ENCODE peak calls at places on chromosomes 3 and 15, in four cellular contexts. One of them, this sample, is unnamed.

GRCh38 chr3:149630806-149631205 is 27.0 kb downstream of the WWTR1 start:
- DNase-seq in body of pancreas: no peak
- DNase-seq in cardiac septum: no peak
- DNase-seq in ureter: no peak
- DNase-seq in this sample: no peak

GRCh38 chr15:95448531-95449210 is 881.8 kb upstream of the NR2F2 start:
- DNase-seq in cardiac septum: no peak
- DNase-seq in body of pancreas: no peak
- DNase-seq in ureter: no peak
- DNase-seq in this sample: no peak

GRCh38 chr15:100202309-100202943 is 139.3 kb downstream of the ADAMTS17 start:
- DNase-seq in cardiac septum: no peak
- DNase-seq in ureter: no peak
- DNase-seq in body of pancreas: peak; percentile 75
- DNase-seq in this sample: no peak

GRCh38 chr15:42157981-42158765 is 1.7 kb upstream of the PLA2G4F start:
- DNase-seq in cardiac septum: peak; percentile 59
- DNase-seq in ureter: no peak
- DNase-seq in body of pancreas: no peak
- DNase-seq in this sample: no peak

GRCh38 chr3:50263443-50264388 is 5.2 kb upstream of the SEMA3B start:
- DNase-seq in ureter: no peak
- DNase-seq in cardiac septum: no peak
- DNase-seq in body of pancreas: no peak
- DNase-seq in this sample: no peak

GRCh38 chr3:46096781-46097180 is 69.5 kb upstream of the XCR1 start:
- DNase-seq in body of pancreas: no peak
- DNase-seq in ureter: no peak
- DNase-seq in cardiac septum: no peak
- DNase-seq in this sample: no peak

GRCh38 chr3:129893616-129894070 is at the start of gene TMCC1:
- DNase-seq in cardiac septum: peak; percentile 94
- DNase-seq in ureter: peak; percentile 86
- DNase-seq in body of pancreas: peak; percentile 95
- DNase-seq in this sample: peak; percentile 92

GRCh38 chr3:142209655-142210054 is 15.7 kb downstream of the GK5 start:
- DNase-seq in ureter: no peak
- DNase-seq in body of pancreas: peak; percentile 12
- DNase-seq in cardiac septum: no peak
- DNase-seq in this sample: no peak

GRCh38 chr3:113136071-113136470 is 75.3 kb upstream of the BOC start:
- DNase-seq in body of pancreas: no peak
- DNase-seq in ureter: no peak
- DNase-seq in cardiac septum: no peak
- DNase-seq in this sample: no peak

GRCh38 chr3:64111872-64112271 is 88.6 kb upstream of the PSMD6 start:
- DNase-seq in body of pancreas: no peak
- DNase-seq in ureter: no peak
- DNase-seq in cardiac septum: no peak
- DNase-seq in this sample: no peak

GRCh38 chr15:57323806-57324589 is 52.3 kb upstream of the CGNL1 start:
- DNase-seq in body of pancreas: no peak
- DNase-seq in cardiac septum: no peak
- DNase-seq in ureter: no peak
- DNase-seq in this sample: no peak

GRCh38 chr3:47283596-47284364 is 1.0 kb downstream of the KLHL18 start:
- DNase-seq in cardiac septum: peak; percentile 70
- DNase-seq in body of pancreas: no peak
- DNase-seq in ureter: no peak
- DNase-seq in this sample: no peak

GRCh38 chr3:110711851-110712396 is 359.7 kb upstream of the NECTIN3 start:
- DNase-seq in body of pancreas: no peak
- DNase-seq in cardiac septum: no peak
- DNase-seq in ureter: no peak
- DNase-seq in this sample: no peak

GRCh38 chr3:42780892-42781700 is 8.0 kb upstream of the CCDC13 start:
- DNase-seq in body of pancreas: peak; percentile 48
- DNase-seq in cardiac septum: no peak
- DNase-seq in ureter: no peak
- DNase-seq in this sample: peak; percentile 1

GRCh38 chr15:37891754-37892368 is 42.6 kb upstream of the TMCO5A start:
- DNase-seq in cardiac septum: no peak
- DNase-seq in ureter: no peak
- DNase-seq in body of pancreas: peak; percentile 24
- DNase-seq in this sample: no peak

GRCh38 chr15:77186518-77187095 is 115.7 kb upstream of the TSPAN3 start:
- DNase-seq in ureter: no peak
- DNase-seq in body of pancreas: no peak
- DNase-seq in cardiac septum: no peak
- DNase-seq in this sample: no peak

This sample was measured in NCI-H2107.